ENCODE peak calls at places on chromosomes 7 and 10, in nine cellular contexts. J is IMR-90; H is CD8-positive, alpha-beta T cell; F is skeletal muscle cell; C is right lobe of liver; S is keratinocyte; N is BJ; B is mammary epithelial cell; P is A549. K is an unnamed sample.

GRCh38 chr7:151565541-151565940 is 45.8 kb upstream of the RHEB start:
- DNase-seq in P (no peak), H (no peak), B (no peak), J (peak), S (peak), N (no peak), F (no peak), C (no peak), K (no peak)

GRCh38 chr7:94368371-94368791 is 26.3 kb upstream of the COL1A2 start:
- DNase-seq in N (peak), S (no peak), H (no peak), P (no peak), J (peak), B (peak), F (peak), C (no peak), K (peak)

GRCh38 chr7:55370001-55370400 is 4.9 kb downstream of the LANCL2 start:
- DNase-seq in P (no peak), S (no peak), C (no peak), J (peak), F (no peak), H (no peak), N (no peak), B (no peak), K (no peak)

GRCh38 chr10:23556727-23557440 is 118.0 kb downstream of the OTUD1 start:
- DNase-seq in S (peak), N (no peak), H (no peak), C (no peak), B (peak), F (peak), J (peak), P (no peak), K (no peak)

GRCh38 chr7:112638675-112639400 is 151.4 kb downstream of the TMEM168 start:
- DNase-seq in P (no peak), N (no peak), J (no peak), H (no peak), F (no peak), S (no peak), B (no peak), C (no peak), K (no peak)

GRCh38 chr10:110916554-110917346 is 2.2 kb downstream of the BBIP1 start:
- DNase-seq in J (peak), S (no peak), C (no peak), N (peak), F (peak), H (no peak), B (no peak), P (no peak), K (peak)

GRCh38 chr7:157271991-157272324 is 64.8 kb upstream of the DNAJB6 start:
- DNase-seq in H (no peak), J (peak), S (no peak), B (peak), F (peak), C (peak), N (peak), P (no peak), K (peak)

GRCh38 chr10:110459600-110459999 is 38.1 kb upstream of the DUSP5 start:
- DNase-seq in J (no peak), S (no peak), B (no peak), N (no peak), F (no peak), C (no peak), P (no peak), H (no peak), K (no peak)

GRCh38 chr7:50307368-50308012 is 3.0 kb downstream of the IKZF1 start:
- DNase-seq in F (no peak), N (no peak), J (no peak), P (no peak), B (no peak), S (no peak), C (no peak), H (peak), K (no peak)

GRCh38 chr7:141844256-141844655 is 3.0 kb upstream of the PRSS37 start:
- DNase-seq in S (no peak), H (no peak), C (no peak), J (no peak), N (no peak), B (no peak), F (no peak), P (no peak), K (no peak)

GRCh38 chr10:17652585-17652984 is 8.6 kb downstream of the STAM start:
- DNase-seq in P (no peak), F (no peak), C (no peak), N (no peak), H (no peak), J (peak), S (no peak), B (peak), K (no peak)
- H3K4me3 ChIP-seq in P (no peak), F (no peak), C (no peak), N (no peak), H (no peak), J (no peak), S (no peak), B (no peak), K (no peak)

GRCh38 chr7:127847641-127848040 is 183.6 kb downstream of the LRRC4 start:
- DNase-seq in C (no peak), B (no peak), S (no peak), N (no peak), P (no peak), H (no peak), F (no peak), J (no peak), K (no peak)

GRCh38 chr7:127845497-127846214 is 185.6 kb downstream of the LRRC4 start:
- DNase-seq in P (no peak), S (no peak), J (no peak), H (no peak), N (no peak), F (no peak), C (no peak), B (no peak), K (no peak)

GRCh38 chr7:127848241-127848640 is 183.0 kb downstream of the LRRC4 start:
- DNase-seq in N (no peak), H (no peak), S (no peak), P (no peak), C (no peak), J (no peak), B (no peak), F (no peak), K (no peak)

GRCh38 chr7:127844165-127844564 is 187.1 kb downstream of the LRRC4 start:
- DNase-seq in B (no peak), H (no peak), S (no peak), P (no peak), F (no peak), J (no peak), N (no peak), C (no peak), K (no peak)

DNA sequence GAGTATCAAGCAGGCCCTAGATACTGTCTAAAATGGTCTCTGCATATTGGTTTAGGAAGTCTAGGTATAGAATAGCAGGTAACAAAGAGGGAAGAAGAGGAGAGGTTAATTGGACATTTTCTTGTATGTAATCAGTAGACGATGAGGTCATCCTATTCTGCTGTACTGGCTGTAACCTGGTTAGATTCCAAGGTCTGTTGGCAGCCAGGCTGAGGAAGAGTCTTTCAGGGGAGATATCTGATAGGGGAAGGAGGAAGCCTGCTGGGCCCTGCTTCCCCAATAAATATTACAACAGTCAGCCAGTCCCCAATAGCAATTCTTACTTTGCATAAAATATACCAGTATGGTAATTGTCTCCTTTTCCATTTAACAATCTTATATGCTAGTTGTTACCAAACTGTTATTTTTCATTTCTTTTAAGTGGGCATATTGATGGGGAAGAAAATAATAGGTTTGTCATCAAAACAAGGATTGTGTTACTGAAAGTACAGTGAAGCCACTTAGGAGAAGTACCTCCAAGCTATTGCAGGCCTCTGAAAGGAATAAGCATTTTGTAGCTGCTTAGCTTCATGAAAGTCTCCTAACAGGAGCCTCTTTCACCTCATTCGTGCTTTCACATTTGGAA is 186.4 kb downstream of the LRRC4 start:
- DNase-seq in S (no peak), B (peak), C (peak), J (peak), H (no peak), P (no peak), N (no peak), F (no peak), K (no peak)
- H3K4me3 ChIP-seq in S (no peak), B (no peak), C (no peak), J (no peak), H (no peak), P (no peak), N (no peak), F (no peak), K (no peak)

GRCh38 chr10:116973371-116973905 is 31.5 kb downstream of the SHTN1 start:
- DNase-seq in H (no peak), F (no peak), S (no peak), B (peak), J (no peak), N (no peak), C (no peak), P (no peak), K (no peak)
- H3K4me3 ChIP-seq in H (no peak), F (no peak), S (no peak), B (no peak), J (no peak), N (no peak), C (no peak), P (no peak), K (no peak)

DNA sequence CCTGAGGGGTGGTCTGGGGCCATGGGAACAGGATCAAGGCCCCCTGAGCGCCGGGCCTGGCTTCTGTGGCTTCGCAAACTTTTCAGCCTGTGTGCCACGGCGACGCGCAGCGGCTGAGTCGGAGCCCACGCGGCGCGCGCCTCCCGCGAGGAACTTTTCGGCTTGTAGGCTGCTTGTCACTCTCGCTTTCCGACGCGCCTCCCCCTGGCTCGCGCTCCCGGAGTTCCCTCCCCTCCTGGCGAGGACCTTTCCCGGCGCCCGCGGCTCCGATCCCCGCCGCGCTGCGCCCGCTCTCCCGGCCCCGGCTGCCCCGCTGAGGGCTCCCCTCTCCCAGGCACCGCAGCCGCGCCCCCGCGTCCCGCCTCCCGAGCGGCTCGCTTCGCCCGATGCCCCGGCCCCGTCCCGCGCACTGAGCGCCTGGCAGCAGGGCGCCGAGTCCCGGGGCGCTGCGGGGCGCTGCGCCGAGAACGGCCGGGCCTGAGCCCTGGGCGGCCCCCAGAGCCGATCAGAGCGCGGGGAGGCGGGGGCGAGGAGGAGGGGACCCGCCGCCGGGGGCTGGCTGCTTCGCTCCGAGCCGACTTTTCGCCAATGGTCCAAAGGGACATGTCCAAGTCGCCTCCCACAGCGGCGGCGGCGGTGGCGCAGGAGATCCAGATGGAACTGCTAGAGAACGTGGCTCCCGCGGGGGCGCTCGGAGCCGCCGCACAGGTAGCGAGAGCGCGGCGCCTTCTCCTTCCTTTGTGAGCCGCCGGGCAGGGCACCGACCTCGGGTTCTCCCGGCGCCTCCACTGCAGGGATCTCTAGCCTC is at the start of gene CACNB2:
- DNase-seq in S (no peak), P (no peak), F (no peak), H (no peak), N (no peak), C (peak), B (peak), J (peak), K (no peak)
- H3K4me3 ChIP-seq in S (peak), P (peak), F (peak), H (no peak), N (peak), C (peak), B (no peak), J (peak), K (peak)

DNA sequence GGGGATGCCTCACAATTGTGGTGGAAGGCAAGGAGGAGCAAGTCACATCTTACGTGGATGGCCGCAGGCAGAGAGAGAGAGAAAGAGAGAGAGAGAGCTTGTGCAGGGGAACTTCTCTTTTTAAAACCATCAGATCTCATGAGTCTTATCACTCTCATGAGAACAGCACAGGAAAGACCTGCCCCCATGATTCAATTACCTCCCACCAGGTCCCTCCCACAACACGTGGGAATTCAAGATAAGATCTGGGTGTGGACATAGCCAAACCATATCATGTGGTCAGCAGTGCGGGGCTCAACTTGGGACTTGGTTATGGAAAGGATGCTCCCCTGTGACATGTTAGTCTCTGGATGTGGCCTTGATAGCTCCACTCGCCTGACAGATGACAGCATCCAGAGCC is 129.0 kb downstream of the DOCK1 start:
- DNase-seq in B (no peak), H (no peak), C (no peak), N (no peak), F (no peak), S (no peak), J (no peak), P (no peak), K (no peak)
- H3K4me3 ChIP-seq in B (no peak), H (no peak), C (no peak), N (no peak), F (no peak), S (no peak), J (no peak), P (no peak), K (no peak)

K was measured in AG04450.